ENCODE peak calls at places on chromosomes 12 and 14, in five cellular contexts. D, Q, B, R and S are unnamed samples.

GRCh38 chr12:130137141-130138018 is 24.9 kb upstream of the FZD10 start:
- DNase-seq in D (no peak), Q (no peak), B (peak), R (no peak), S (peak)

GRCh38 chr12:1104088-1104800 is 113.2 kb downstream of the ERC1 start:
- DNase-seq in D (no peak), Q (no peak), B (no peak), R (no peak), S (no peak)

GRCh38 chr14:105068818-105069217 is 3.6 kb upstream of the GPR132 start:
- DNase-seq in D (no peak), R (no peak), Q (no peak), B (no peak), S (no peak)

GRCh38 chr14:101174522-101174838 is 271.0 kb upstream of the RTL1 start:
- DNase-seq in R (peak), D (no peak), B (no peak), Q (no peak), S (no peak)

GRCh38 chr12:9064201-9064814 is 51.4 kb downstream of the A2M start:
- DNase-seq in D (peak), R (peak), B (peak), Q (no peak), S (peak)

GRCh38 chr12:53062011-53062961 is 12.4 kb downstream of the TNS2 start:
- DNase-seq in B (no peak), R (no peak), Q (no peak), D (no peak), S (no peak)

GRCh38 chr12:5154091-5154490 is 110.4 kb downstream of the KCNA5 start:
- DNase-seq in B (peak), Q (no peak), D (no peak), R (no peak), S (no peak)

GRCh38 chr12:103737881-103738280 is 103.2 kb downstream of the NT5DC3 start:
- DNase-seq in R (no peak), B (no peak), D (no peak), Q (no peak), S (no peak)

GRCh38 chr12:4289334-4289878 is 15.8 kb downstream of the CCND2 start:
- DNase-seq in R (no peak), B (no peak), D (no peak), Q (no peak), S (no peak)

GRCh38 chr12:123523518-123523917 is 10.0 kb downstream of the RILPL1 start:
- DNase-seq in B (no peak), R (no peak), Q (no peak), D (no peak), S (no peak)

GRCh38 chr12:109934026-109934425 is 34.0 kb downstream of the TCHP start:
- DNase-seq in Q (no peak), D (no peak), R (no peak), B (no peak), S (no peak)

GRCh38 chr14:64536488-64537245 is 3.9 kb upstream of the HSPA2 start:
- DNase-seq in D (no peak), Q (no peak), R (no peak), B (no peak), S (peak)

GRCh38 chr12:68580911-68581310 is 29.8 kb upstream of the RAP1B start:
- DNase-seq in R (no peak), D (no peak), B (no peak), Q (no peak), S (no peak)

GRCh38 chr12:55937956-55938355 is 7.0 kb downstream of the DGKA start:
- DNase-seq in B (no peak), Q (no peak), R (no peak), D (no peak), S (no peak)

GRCh38 chr14:24817638-24818053 is 183.7 kb upstream of the GZMB start:
- DNase-seq in R (no peak), D (no peak), B (no peak), Q (no peak), S (no peak)

GRCh38 chr14:92559486-92559885 is 45.9 kb downstream of the RIN3 start:
- DNase-seq in B (no peak), D (no peak), Q (no peak), R (no peak), S (no peak)
- TF ChIP-seq JUND in B (no peak), D (no peak), Q (no peak), R (no peak), S (no peak)

DNA sequence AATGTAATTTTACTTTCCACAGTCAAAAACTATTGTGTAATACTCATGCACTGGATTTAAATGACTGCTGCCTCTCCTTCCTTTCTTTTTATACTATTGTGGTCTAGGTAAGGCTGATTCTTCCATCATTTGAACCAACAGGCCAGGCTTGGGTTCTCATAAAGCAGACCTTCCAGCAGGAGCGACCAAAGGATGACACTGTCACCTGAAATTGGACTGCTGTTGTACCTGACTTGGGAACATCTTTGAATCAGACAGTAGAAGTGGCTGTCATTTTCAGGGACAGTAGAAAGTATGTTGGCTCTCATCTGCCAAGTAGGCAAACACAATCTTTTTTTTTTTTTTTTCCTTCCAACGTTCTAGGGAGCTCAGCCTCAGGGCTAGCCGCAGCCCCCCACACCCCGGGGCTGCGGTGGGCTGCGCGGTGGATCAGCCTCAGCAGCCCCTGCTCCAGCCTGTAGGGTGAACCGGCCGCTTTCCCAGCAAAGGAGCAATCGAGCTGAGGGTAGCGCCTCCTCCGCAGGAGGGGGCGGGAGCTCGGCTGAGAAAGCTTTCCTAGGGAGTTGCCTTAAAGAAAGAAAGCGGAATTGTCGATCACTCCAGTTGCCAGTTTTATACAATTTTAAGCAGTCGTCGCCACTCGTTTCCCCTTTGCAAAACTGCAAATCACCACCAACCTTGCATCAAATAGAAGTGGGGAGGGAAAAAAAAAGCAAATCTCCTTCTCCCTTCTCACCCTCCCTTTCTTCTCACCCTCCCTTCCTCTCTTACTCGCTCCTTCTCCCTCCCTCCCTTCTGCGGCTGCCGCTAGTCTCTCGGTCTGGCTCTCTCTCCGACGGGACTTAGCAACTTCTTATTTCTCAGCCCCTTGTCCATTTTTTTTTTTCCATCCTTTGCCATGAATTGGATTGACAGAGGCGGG is at the start of gene PDE3A:
- DNase-seq in D (peak), R (peak), B (peak), Q (no peak), S (peak)
- TF ChIP-seq JUND in D (no peak), R (no peak), B (no peak), Q (no peak), S (no peak)

GRCh38 chr14:26597136-26598080 is at the start of gene NOVA1:
- DNase-seq in Q (no peak), B (peak), R (peak), D (no peak), S (no peak)
- TF ChIP-seq JUND in Q (no peak), B (no peak), R (no peak), D (no peak), S (no peak)

GRCh38 chr12:43291516-43291915 is 260.5 kb downstream of the ADAMTS20 start:
- DNase-seq in Q (no peak), B (no peak), R (no peak), D (no peak), S (no peak)
- TF ChIP-seq JUND in Q (no peak), B (no peak), R (no peak), D (no peak), S (no peak)

DNA sequence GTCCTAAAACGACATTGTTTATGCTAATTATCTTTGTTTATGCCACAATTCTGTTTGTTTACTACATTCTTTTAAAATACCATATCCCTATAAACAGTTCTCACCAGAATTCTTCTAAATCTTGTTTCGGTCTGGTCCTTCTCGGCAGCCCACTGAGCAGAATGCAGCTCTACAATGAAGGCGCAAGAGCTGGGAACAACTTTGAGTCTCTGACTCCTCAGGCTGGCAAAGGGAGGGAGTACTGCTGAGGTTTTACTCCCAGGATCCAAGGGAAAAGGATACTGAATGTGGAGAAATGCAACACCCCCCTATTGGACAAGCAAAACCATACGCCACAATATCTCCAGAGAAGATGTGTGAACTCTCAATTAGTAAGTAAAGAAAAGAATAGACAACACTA is 5.4 kb downstream of the SOX5 start:
- DNase-seq in D (no peak), R (no peak), B (no peak), Q (no peak), S (no peak)
- TF ChIP-seq JUND in D (no peak), R (no peak), B (no peak), Q (no peak), S (no peak)

GRCh38 chr12:75975692-75976091 is 55.9 kb downstream of the PHLDA1 start:
- DNase-seq in D (no peak), Q (no peak), R (no peak), B (no peak), S (no peak)
- TF ChIP-seq JUND in D (no peak), Q (no peak), R (no peak), B (no peak), S (no peak)

GRCh38 chr14:23094666-23095195 is at the start of gene ACIN1:
- DNase-seq in Q (peak), B (no peak), R (peak), D (peak), S (peak)
- TF ChIP-seq JUND in Q (no peak), B (no peak), R (no peak), D (no peak), S (no peak)